ENCODE peak calls at places on chromosomes 11 and 22, in five cellular contexts. X is neuronal stem cell; Y is NCI-H1417; H is SHP77; C is activated naive CD8-positive, alpha-beta T cell treated with anti-CD3 and anti-CD28 coated beads, Interleukin-2, amount 10 ng/mL, durations not matched to agents 7 days and 5 days. P is an unnamed sample.
A peak's percentile ranks its signal among the peaks of the same experiment; 100 is the strongest.

GRCh38 chr11:65434667-65435179 is 12.1 kb downstream of the NEAT1 start:
- DNase-seq in C (no peak), Y (no peak), X (no peak), H (no peak), P (no peak)

GRCh38 chr11:101880208-101880607 is 34.6 kb upstream of the CEP126 start:
- DNase-seq in H (peak; percentile 14), X (no peak), Y (no peak), C (no peak), P (peak; percentile 27)

GRCh38 chr11:36273110-36273509 is 16.1 kb downstream of the COMMD9 start:
- DNase-seq in X (no peak), Y (peak; percentile 82), H (peak; percentile 54), C (no peak), P (no peak)

GRCh38 chr11:279966-280761 is 2.0 kb downstream of the NLRP6 start:
- DNase-seq in Y (no peak), C (peak; percentile 69), H (no peak), X (no peak), P (no peak)

GRCh38 chr11:2796508-2797180 is 88.9 kb downstream of the CDKN1C start:
- DNase-seq in C (peak; percentile 20), H (no peak), X (no peak), Y (no peak), P (no peak)

GRCh38 chr11:88231894-88232482 is 56.7 kb upstream of the RAB38 start:
- DNase-seq in Y (peak; percentile 12), H (peak; percentile 12), C (no peak), X (peak; percentile 8), P (peak; percentile 45)

GRCh38 chr22:37288521-37288920 is 6.2 kb downstream of the CYTH4 start:
- DNase-seq in X (no peak), Y (no peak), C (no peak), H (no peak), P (no peak)

GRCh38 chr22:38086001-38086845 is 2.2 kb upstream of the SLC16A8 start:
- DNase-seq in Y (no peak), X (no peak), C (no peak), H (no peak), P (no peak)

GRCh38 chr22:30398685-30399680 is 2.2 kb downstream of the SEC14L2 start:
- DNase-seq in C (no peak), Y (no peak), H (no peak), X (no peak), P (no peak)

GRCh38 chr11:17552392-17553248 is 5.6 kb downstream of the OTOG start:
- DNase-seq in H (no peak), Y (no peak), X (no peak), C (no peak), P (no peak)

GRCh38 chr11:93672280-93672679 is 10.8 kb downstream of the CEP295 start:
- DNase-seq in C (no peak), X (no peak), H (no peak), Y (no peak), P (no peak)

GRCh38 chr11:1107316-1108245 is 32.9 kb downstream of the MUC2 start:
- DNase-seq in Y (no peak), H (no peak), C (no peak), X (no peak), P (no peak)

GRCh38 chr11:440065-441042 is 1.5 kb downstream of the ANO9 start:
- DNase-seq in H (no peak), Y (no peak), X (no peak), C (no peak), P (no peak)

GRCh38 chr11:78365381-78365792 is 52.2 kb downstream of the GAB2 start:
- DNase-seq in X (peak; percentile 85), Y (no peak), C (no peak), H (no peak), P (no peak)

GRCh38 chr22:30238661-30239420 is 7.7 kb downstream of the LIF start:
- DNase-seq in Y (no peak), X (no peak), C (peak; percentile 67), H (no peak), P (no peak)

GRCh38 chr22:31938258-31938657 is 6.1 kb upstream of the YWHAH start:
- DNase-seq in X (no peak), H (no peak), Y (no peak), C (no peak), P (no peak)

GRCh38 chr22:23484651-23485050 is 95.4 kb downstream of the IGLL1 start:
- DNase-seq in Y (no peak), X (no peak), C (no peak), H (no peak), P (no peak)

GRCh38 chr11:82046778-82047177 is 686.9 kb downstream of the FAM181B start:
- DNase-seq in H (no peak), X (no peak), C (no peak), Y (no peak), P (no peak)

GRCh38 chr11:79050784-79051183 is 390.0 kb downstream of the TENM4 start:
- DNase-seq in Y (peak; percentile 44), H (no peak), X (no peak), C (no peak), P (no peak)

GRCh38 chr11:587978-588380 is 11.7 kb downstream of the PHRF1 start:
- DNase-seq in C (peak; percentile 78), X (no peak), Y (no peak), H (no peak), P (no peak)

GRCh38 chr11:102527701-102528100 is 2.8 kb downstream of the MMP7 start:
- DNase-seq in X (no peak), Y (no peak), C (no peak), H (no peak), P (no peak)

GRCh38 chr11:118618991-118619375 is 11.6 kb downstream of the PHLDB1 start:
- DNase-seq in X (no peak), Y (no peak), C (peak; percentile 21), H (no peak), P (no peak)

GRCh38 chr11:6404341-6405038 is 14.2 kb downstream of the SMPD1 start:
- DNase-seq in Y (no peak), X (no peak), C (no peak), H (no peak), P (no peak)

GRCh38 chr11:84313830-84314359 is 1027.7 kb upstream of the CCDC90B start:
- DNase-seq in H (no peak), Y (no peak), C (no peak), X (no peak), P (no peak)

GRCh38 chr11:60700689-60701508 is 1.5 kb downstream of the MS4A8 start:
- DNase-seq in Y (peak; percentile 28), C (no peak), H (peak; percentile 37), X (peak; percentile 48), P (peak; percentile 49)

GRCh38 chr11:46356911-46357482 is 9.7 kb downstream of the DGKZ start:
- DNase-seq in X (no peak), H (no peak), C (no peak), Y (no peak), P (no peak)

GRCh38 chr11:83046626-83047172 is 25.0 kb downstream of the RAB30 start:
- DNase-seq in C (no peak), X (no peak), H (no peak), Y (no peak), P (no peak)

GRCh38 chr11:12209096-12209495 is 98.7 kb downstream of the MICAL2 start:
- DNase-seq in H (no peak), Y (no peak), X (no peak), C (no peak), P (no peak)

GRCh38 chr11:45993438-45994064 is 71.1 kb downstream of the LARGE2 start:
- DNase-seq in Y (no peak), C (no peak), X (no peak), H (no peak), P (no peak)

GRCh38 chr22:46349681-46350080 is 14.2 kb downstream of the TRMU start:
- DNase-seq in Y (no peak), H (no peak), C (no peak), X (no peak), P (no peak)

GRCh38 chr11:73388241-73389133 is 12.3 kb downstream of the RELT start:
- DNase-seq in X (no peak), H (no peak), C (no peak), Y (no peak), P (no peak)

GRCh38 chr11:75598264-75598663 is 36.2 kb downstream of the SERPINH1 start:
- DNase-seq in X (no peak), Y (no peak), H (no peak), C (no peak), P (no peak)

GRCh38 chr11:35304393-35304790 is 115.0 kb downstream of the SLC1A2 start:
- DNase-seq in Y (no peak), X (no peak), H (peak; percentile 2), C (no peak), P (no peak)

GRCh38 chr22:22926359-22927195 is 39.0 kb downstream of the IGLL5 start:
- DNase-seq in X (no peak), Y (no peak), H (no peak), C (no peak), P (no peak)

GRCh38 chr11:27416568-27417176 is 53.7 kb upstream of the CCDC34 start:
- DNase-seq in H (no peak), X (no peak), C (no peak), Y (no peak), P (no peak)

GRCh38 chr22:46969961-46970360 is 207.5 kb downstream of the TBC1D22A start:
- DNase-seq in C (no peak), X (no peak), H (no peak), Y (no peak), P (no peak)

P was measured in HEK293T.